ENCODE peak calls at places on chromosomes 4 and X, in four cellular contexts. One of them, this sample, is unnamed.

GRCh38 chrX:100587846-100588245 is 3.1 kb downstream of the TNMD start:
- DNase-seq in stimulated activated naive B cell treated with anti-CD40 and anti-IgM and Interleukin-4, amounts not matched to agents 10 μg/mL and 1 μg/mL and 100 μg/mL, for 72 hours: no peak
- DNase-seq in ureter: no peak
- DNase-seq in mesenchymal stem cell: no peak
- DNase-seq in this sample: no peak

GRCh38 chrX:24733111-24733510 is 39.4 kb downstream of the POLA1 start:
- DNase-seq in stimulated activated naive B cell treated with anti-CD40 and anti-IgM and Interleukin-4, amounts not matched to agents 10 μg/mL and 1 μg/mL and 100 μg/mL, for 72 hours: no peak
- DNase-seq in ureter: no peak
- DNase-seq in mesenchymal stem cell: no peak
- DNase-seq in this sample: no peak

GRCh38 chrX:150763810-150764209 is 70.6 kb downstream of the MTMR1 start:
- DNase-seq in stimulated activated naive B cell treated with anti-CD40 and anti-IgM and Interleukin-4, amounts not matched to agents 10 μg/mL and 1 μg/mL and 100 μg/mL, for 72 hours: no peak
- DNase-seq in ureter: no peak
- DNase-seq in mesenchymal stem cell: no peak
- DNase-seq in this sample: peak; percentile 9

GRCh38 chr4:165986956-165987698 is 114.1 kb downstream of the TLL1 start:
- DNase-seq in stimulated activated naive B cell treated with anti-CD40 and anti-IgM and Interleukin-4, amounts not matched to agents 10 μg/mL and 1 μg/mL and 100 μg/mL, for 72 hours: no peak
- DNase-seq in ureter: no peak
- DNase-seq in mesenchymal stem cell: no peak
- DNase-seq in this sample: no peak

GRCh38 chr4:40769266-40769665 is 19.5 kb downstream of the NSUN7 start:
- DNase-seq in stimulated activated naive B cell treated with anti-CD40 and anti-IgM and Interleukin-4, amounts not matched to agents 10 μg/mL and 1 μg/mL and 100 μg/mL, for 72 hours: no peak
- DNase-seq in ureter: no peak
- DNase-seq in mesenchymal stem cell: no peak
- DNase-seq in this sample: no peak

GRCh38 chrX:65706041-65706828 is 38.8 kb downstream of the MSN start:
- DNase-seq in stimulated activated naive B cell treated with anti-CD40 and anti-IgM and Interleukin-4, amounts not matched to agents 10 μg/mL and 1 μg/mL and 100 μg/mL, for 72 hours: peak; percentile 30
- DNase-seq in ureter: no peak
- DNase-seq in mesenchymal stem cell: peak; percentile 88
- DNase-seq in this sample: peak; percentile 62

GRCh38 chrX:78527263-78527662 is 131.9 kb downstream of the RTL3 start:
- DNase-seq in stimulated activated naive B cell treated with anti-CD40 and anti-IgM and Interleukin-4, amounts not matched to agents 10 μg/mL and 1 μg/mL and 100 μg/mL, for 72 hours: no peak
- DNase-seq in ureter: no peak
- DNase-seq in mesenchymal stem cell: no peak
- DNase-seq in this sample: peak; percentile 23

GRCh38 chr4:41590591-41590990 is 52.6 kb downstream of the LIMCH1 start:
- DNase-seq in stimulated activated naive B cell treated with anti-CD40 and anti-IgM and Interleukin-4, amounts not matched to agents 10 μg/mL and 1 μg/mL and 100 μg/mL, for 72 hours: no peak
- DNase-seq in ureter: peak; percentile 44
- DNase-seq in mesenchymal stem cell: no peak
- DNase-seq in this sample: no peak

GRCh38 chrX:40154853-40155616 is 57.3 kb upstream of the BCOR start:
- DNase-seq in stimulated activated naive B cell treated with anti-CD40 and anti-IgM and Interleukin-4, amounts not matched to agents 10 μg/mL and 1 μg/mL and 100 μg/mL, for 72 hours: no peak
- DNase-seq in ureter: no peak
- DNase-seq in mesenchymal stem cell: peak; percentile 77
- DNase-seq in this sample: no peak

GRCh38 chrX:47098746-47099145 is 20.5 kb downstream of the RGN start:
- DNase-seq in stimulated activated naive B cell treated with anti-CD40 and anti-IgM and Interleukin-4, amounts not matched to agents 10 μg/mL and 1 μg/mL and 100 μg/mL, for 72 hours: no peak
- DNase-seq in ureter: no peak
- DNase-seq in mesenchymal stem cell: no peak
- DNase-seq in this sample: no peak

GRCh38 chr4:182752158-182752910 is 164.9 kb downstream of the DCTD start:
- DNase-seq in stimulated activated naive B cell treated with anti-CD40 and anti-IgM and Interleukin-4, amounts not matched to agents 10 μg/mL and 1 μg/mL and 100 μg/mL, for 72 hours: no peak
- DNase-seq in ureter: no peak
- DNase-seq in mesenchymal stem cell: peak; percentile 49
- DNase-seq in this sample: no peak

GRCh38 chr4:144178414-144178813 is 37.9 kb upstream of the GYPA start:
- DNase-seq in stimulated activated naive B cell treated with anti-CD40 and anti-IgM and Interleukin-4, amounts not matched to agents 10 μg/mL and 1 μg/mL and 100 μg/mL, for 72 hours: no peak
- DNase-seq in ureter: no peak
- DNase-seq in mesenchymal stem cell: no peak
- DNase-seq in this sample: no peak

GRCh38 chr4:1347410-1347864 is 429 bp downstream of the UVSSA start:
- DNase-seq in stimulated activated naive B cell treated with anti-CD40 and anti-IgM and Interleukin-4, amounts not matched to agents 10 μg/mL and 1 μg/mL and 100 μg/mL, for 72 hours: peak; percentile 61
- DNase-seq in ureter: peak; percentile 81
- DNase-seq in mesenchymal stem cell: peak; percentile 89
- DNase-seq in this sample: no peak

GRCh38 chr4:113316879-113317278 is 267.4 kb downstream of the ANK2 start:
- DNase-seq in stimulated activated naive B cell treated with anti-CD40 and anti-IgM and Interleukin-4, amounts not matched to agents 10 μg/mL and 1 μg/mL and 100 μg/mL, for 72 hours: peak; percentile 38
- DNase-seq in ureter: no peak
- DNase-seq in mesenchymal stem cell: no peak
- DNase-seq in this sample: no peak